ENCODE peak calls at places on chromosomes 2 and 18, in seven cellular contexts. One of them, this sample, is unnamed.
A peak's percentile ranks its signal among the peaks of the same experiment; 100 is the strongest.

GRCh38 chr18:7273301-7273911 is 42.5 kb downstream of the LRRC30 start:
- DNase-seq in OCI-LY7: no peak
- DNase-seq in lower lobe of right lung: peak; percentile 76
- DNase-seq in neural progenitor cell: peak; percentile 15
- DNase-seq in tibial artery: peak; percentile 85
- DNase-seq in PC-3: peak; percentile 91
- DNase-seq in pancreas: peak; percentile 23
- DNase-seq in this sample: no peak

GRCh38 chr2:69032336-69032735 is 19.4 kb downstream of the ANTXR1 start:
- DNase-seq in OCI-LY7: no peak
- DNase-seq in lower lobe of right lung: no peak
- DNase-seq in neural progenitor cell: no peak
- DNase-seq in tibial artery: no peak
- DNase-seq in PC-3: no peak
- DNase-seq in pancreas: no peak
- DNase-seq in this sample: no peak

GRCh38 chr2:96539215-96539920 is 2.8 kb downstream of the ARID5A start:
- DNase-seq in OCI-LY7: no peak
- DNase-seq in lower lobe of right lung: no peak
- DNase-seq in neural progenitor cell: no peak
- DNase-seq in tibial artery: peak; percentile 62
- DNase-seq in PC-3: no peak
- DNase-seq in pancreas: no peak
- DNase-seq in this sample: no peak

GRCh38 chr2:5673861-5674240 is 18.3 kb upstream of the SOX11 start:
- DNase-seq in OCI-LY7: no peak
- DNase-seq in lower lobe of right lung: no peak
- DNase-seq in neural progenitor cell: no peak
- DNase-seq in tibial artery: no peak
- DNase-seq in PC-3: no peak
- DNase-seq in pancreas: no peak
- DNase-seq in this sample: no peak

GRCh38 chr18:24989760-24990547 is 362.0 kb downstream of the ZNF521 start:
- DNase-seq in OCI-LY7: no peak
- DNase-seq in lower lobe of right lung: no peak
- DNase-seq in neural progenitor cell: no peak
- DNase-seq in tibial artery: no peak
- DNase-seq in PC-3: no peak
- DNase-seq in pancreas: no peak
- DNase-seq in this sample: no peak

GRCh38 chr2:158724803-158725271 is 70.3 kb upstream of the DAPL1 start:
- DNase-seq in OCI-LY7: no peak
- DNase-seq in lower lobe of right lung: no peak
- DNase-seq in neural progenitor cell: no peak
- DNase-seq in tibial artery: no peak
- DNase-seq in PC-3: peak; percentile 93
- DNase-seq in pancreas: peak; percentile 28
- DNase-seq in this sample: no peak

GRCh38 chr2:96485350-96485749 is 19.8 kb downstream of the NEURL3 start:
- DNase-seq in OCI-LY7: no peak
- DNase-seq in lower lobe of right lung: no peak
- DNase-seq in neural progenitor cell: no peak
- DNase-seq in tibial artery: no peak
- DNase-seq in PC-3: no peak
- DNase-seq in pancreas: no peak
- DNase-seq in this sample: no peak

GRCh38 chr2:54595999-54596903 is 127.2 kb upstream of the EML6 start:
- DNase-seq in OCI-LY7: no peak
- DNase-seq in lower lobe of right lung: no peak
- DNase-seq in neural progenitor cell: no peak
- DNase-seq in tibial artery: no peak
- DNase-seq in PC-3: no peak
- DNase-seq in pancreas: no peak
- DNase-seq in this sample: no peak

GRCh38 chr2:3604207-3604877 is 9.4 kb downstream of the COLEC11 start:
- DNase-seq in OCI-LY7: no peak
- DNase-seq in lower lobe of right lung: no peak
- DNase-seq in neural progenitor cell: no peak
- DNase-seq in tibial artery: no peak
- DNase-seq in PC-3: no peak
- DNase-seq in pancreas: no peak
- DNase-seq in this sample: no peak

GRCh38 chr2:197851451-197851850 is 47.1 kb downstream of the PLCL1 start:
- DNase-seq in OCI-LY7: no peak
- DNase-seq in lower lobe of right lung: no peak
- DNase-seq in neural progenitor cell: peak; percentile 37
- DNase-seq in tibial artery: no peak
- DNase-seq in PC-3: no peak
- DNase-seq in pancreas: no peak
- DNase-seq in this sample: no peak

GRCh38 chr2:108594982-108595464 is 60.8 kb downstream of the LIMS1 start:
- DNase-seq in OCI-LY7: no peak
- DNase-seq in lower lobe of right lung: no peak
- DNase-seq in neural progenitor cell: no peak
- DNase-seq in tibial artery: no peak
- DNase-seq in PC-3: peak; percentile 89
- DNase-seq in pancreas: no peak
- DNase-seq in this sample: no peak

GRCh38 chr18:22983175-22983574 is 50.0 kb downstream of the RBBP8 start:
- DNase-seq in OCI-LY7: peak; percentile 40
- DNase-seq in lower lobe of right lung: no peak
- DNase-seq in neural progenitor cell: peak; percentile 2
- DNase-seq in tibial artery: no peak
- DNase-seq in PC-3: peak; percentile 67
- DNase-seq in pancreas: no peak
- DNase-seq in this sample: no peak

GRCh38 chr2:224319756-224320155 is 82.2 kb downstream of the FAM124B start:
- DNase-seq in OCI-LY7: no peak
- DNase-seq in lower lobe of right lung: no peak
- DNase-seq in neural progenitor cell: no peak
- DNase-seq in tibial artery: no peak
- DNase-seq in PC-3: no peak
- DNase-seq in pancreas: no peak
- DNase-seq in this sample: no peak

GRCh38 chr2:183608747-183609146 is 484.5 kb downstream of the NUP35 start:
- DNase-seq in OCI-LY7: no peak
- DNase-seq in lower lobe of right lung: no peak
- DNase-seq in neural progenitor cell: no peak
- DNase-seq in tibial artery: no peak
- DNase-seq in PC-3: no peak
- DNase-seq in pancreas: no peak
- DNase-seq in this sample: no peak

GRCh38 chr2:182716665-182716990 is 571 bp downstream of the DNAJC10 start:
- DNase-seq in OCI-LY7: no peak
- DNase-seq in lower lobe of right lung: no peak
- DNase-seq in neural progenitor cell: no peak
- DNase-seq in tibial artery: no peak
- DNase-seq in PC-3: peak; percentile 31
- DNase-seq in pancreas: peak; percentile 32
- DNase-seq in this sample: no peak

GRCh38 chr2:9739508-9739907 is 103.8 kb upstream of the TAF1B start:
- DNase-seq in OCI-LY7: no peak
- DNase-seq in lower lobe of right lung: peak; percentile 58
- DNase-seq in neural progenitor cell: no peak
- DNase-seq in tibial artery: peak; percentile 77
- DNase-seq in PC-3: no peak
- DNase-seq in pancreas: no peak
- DNase-seq in this sample: peak; percentile 49

GRCh38 chr2:166106431-166107015 is 21.3 kb downstream of the SCN1A start:
- DNase-seq in OCI-LY7: peak; percentile 17
- DNase-seq in lower lobe of right lung: no peak
- DNase-seq in neural progenitor cell: peak; percentile 63
- DNase-seq in tibial artery: no peak
- DNase-seq in PC-3: peak; percentile 37
- DNase-seq in pancreas: no peak
- DNase-seq in this sample: no peak

GRCh38 chr2:135162377-135162776 is 110.3 kb downstream of the RAB3GAP1 start:
- DNase-seq in OCI-LY7: no peak
- DNase-seq in lower lobe of right lung: no peak
- DNase-seq in neural progenitor cell: no peak
- DNase-seq in tibial artery: no peak
- DNase-seq in PC-3: peak; percentile 82
- DNase-seq in pancreas: peak; percentile 47
- DNase-seq in this sample: no peak

GRCh38 chr2:202660796-202661195 is 26.0 kb downstream of the FAM117B start:
- DNase-seq in OCI-LY7: no peak
- DNase-seq in lower lobe of right lung: no peak
- DNase-seq in neural progenitor cell: no peak
- DNase-seq in tibial artery: no peak
- DNase-seq in PC-3: no peak
- DNase-seq in pancreas: no peak
- DNase-seq in this sample: no peak

GRCh38 chr2:208320686-208321085 is 54.6 kb downstream of the PIKFYVE start:
- DNase-seq in OCI-LY7: peak; percentile 15
- DNase-seq in lower lobe of right lung: no peak
- DNase-seq in neural progenitor cell: no peak
- DNase-seq in tibial artery: peak; percentile 91
- DNase-seq in PC-3: no peak
- DNase-seq in pancreas: no peak
- DNase-seq in this sample: no peak

DNA sequence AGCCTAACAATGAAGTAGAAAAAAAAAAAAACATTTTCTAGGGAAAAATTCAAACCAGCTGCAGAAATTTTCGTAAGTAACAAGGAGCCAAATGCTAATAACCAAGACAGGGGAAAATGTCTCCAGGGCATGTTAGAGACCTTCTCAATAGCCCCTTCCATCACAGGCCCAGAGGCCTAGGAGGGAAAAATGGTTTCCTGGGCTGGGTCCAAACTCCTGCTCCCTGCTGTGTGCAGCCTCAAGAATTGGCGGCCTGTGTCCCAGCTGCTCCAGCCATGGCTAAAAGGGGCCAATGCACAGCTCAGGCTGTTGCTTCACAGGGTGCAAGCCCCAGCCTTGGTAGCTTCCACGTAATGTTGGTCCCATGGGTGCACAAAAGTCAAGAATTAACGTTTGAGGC is 266.2 kb downstream of the ZEB2 start:
- DNase-seq in OCI-LY7: no peak
- DNase-seq in lower lobe of right lung: no peak
- DNase-seq in neural progenitor cell: no peak
- DNase-seq in tibial artery: no peak
- DNase-seq in PC-3: no peak
- DNase-seq in pancreas: no peak
- DNase-seq in this sample: no peak
- H3K9me3 ChIP-seq in OCI-LY7: peaks cover 45% of the 10 kb centered on the region
- H3K9me3 ChIP-seq in lower lobe of right lung: peaks cover 43% of the 10 kb centered on the region
- H3K9me3 ChIP-seq in neural progenitor cell: peaks cover 30% of the 10 kb centered on the region
- H3K9me3 ChIP-seq in tibial artery: peaks cover 28% of the 10 kb centered on the region
- H3K9me3 ChIP-seq in PC-3: no peaks in the 10 kb centered on the region
- H3K9me3 ChIP-seq in pancreas: no peaks in the 10 kb centered on the region
- H3K9me3 ChIP-seq in this sample: no peaks in the 10 kb centered on the region

GRCh38 chr2:177348735-177349693 is 43.6 kb upstream of the AGPS start:
- DNase-seq in OCI-LY7: no peak
- DNase-seq in lower lobe of right lung: no peak
- DNase-seq in neural progenitor cell: no peak
- DNase-seq in tibial artery: no peak
- DNase-seq in PC-3: no peak
- DNase-seq in pancreas: no peak
- DNase-seq in this sample: no peak

GRCh38 chr2:177355874-177356273 is 36.7 kb upstream of the AGPS start:
- DNase-seq in OCI-LY7: no peak
- DNase-seq in lower lobe of right lung: no peak
- DNase-seq in neural progenitor cell: no peak
- DNase-seq in tibial artery: no peak
- DNase-seq in PC-3: no peak
- DNase-seq in pancreas: no peak
- DNase-seq in this sample: no peak

GRCh38 chr2:177353084-177353483 is 39.5 kb upstream of the AGPS start:
- DNase-seq in OCI-LY7: no peak
- DNase-seq in lower lobe of right lung: no peak
- DNase-seq in neural progenitor cell: no peak
- DNase-seq in tibial artery: no peak
- DNase-seq in PC-3: no peak
- DNase-seq in pancreas: no peak
- DNase-seq in this sample: no peak

GRCh38 chr2:177348090-177348489 is 44.5 kb upstream of the AGPS start:
- DNase-seq in OCI-LY7: no peak
- DNase-seq in lower lobe of right lung: no peak
- DNase-seq in neural progenitor cell: no peak
- DNase-seq in tibial artery: no peak
- DNase-seq in PC-3: no peak
- DNase-seq in pancreas: no peak
- DNase-seq in this sample: no peak

DNA sequence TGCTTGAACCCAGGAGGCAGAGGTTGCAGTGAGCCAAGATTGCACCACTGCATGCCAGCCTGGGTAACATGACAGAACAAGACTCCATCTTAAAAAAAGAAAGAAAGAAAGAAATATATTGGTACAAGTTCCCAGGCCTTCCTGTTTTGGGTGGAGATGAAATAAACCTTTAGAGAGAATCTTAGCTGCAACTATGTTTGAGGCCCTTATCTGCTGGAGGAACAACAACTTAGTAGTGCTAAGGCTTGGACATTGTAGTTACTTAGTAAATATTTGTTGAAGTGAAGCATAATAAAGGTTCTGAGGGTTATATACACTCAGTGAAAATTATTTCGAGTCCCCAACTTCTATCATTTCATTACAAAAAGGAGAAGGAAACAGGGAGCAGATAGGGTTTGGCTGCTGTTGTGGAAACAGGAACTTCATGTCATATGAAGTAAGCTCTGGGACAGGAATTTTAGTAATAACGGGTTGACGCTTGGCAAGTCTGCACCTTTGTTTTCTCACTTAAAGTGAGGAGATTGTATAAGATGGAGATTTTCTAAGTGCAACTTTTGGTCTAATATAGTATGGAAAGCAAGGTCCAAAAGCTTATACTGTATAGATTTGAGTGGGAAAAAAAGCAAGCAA is 40.0 kb upstream of the AGPS start:
- DNase-seq in OCI-LY7: no peak
- DNase-seq in lower lobe of right lung: no peak
- DNase-seq in neural progenitor cell: no peak
- DNase-seq in tibial artery: no peak
- DNase-seq in PC-3: no peak
- DNase-seq in pancreas: no peak
- DNase-seq in this sample: no peak
- H3K27ac ChIP-seq in OCI-LY7: no peak overlapping the region
- H3K27ac ChIP-seq in lower lobe of right lung: peak overlapping the region; percentile 39
- H3K27ac ChIP-seq in neural progenitor cell: no peak overlapping the region
- H3K27ac ChIP-seq in tibial artery: peak overlapping the region; percentile 55
- H3K27ac ChIP-seq in PC-3: no peak overlapping the region
- H3K27ac ChIP-seq in pancreas: peak overlapping the region; percentile 17
- H3K27ac ChIP-seq in this sample: no peak overlapping the region

GRCh38 chr18:78621141-78621540 is 358.5 kb upstream of the SALL3 start:
- DNase-seq in OCI-LY7: no peak
- DNase-seq in lower lobe of right lung: no peak
- DNase-seq in neural progenitor cell: no peak
- DNase-seq in tibial artery: no peak
- DNase-seq in PC-3: no peak
- DNase-seq in pancreas: no peak
- DNase-seq in this sample: no peak
- H3K9me3 ChIP-seq in OCI-LY7: no peaks in the 10 kb centered on the region
- H3K9me3 ChIP-seq in lower lobe of right lung: peaks cover 7% of the 10 kb centered on the region
- H3K9me3 ChIP-seq in neural progenitor cell: no peaks in the 10 kb centered on the region
- H3K9me3 ChIP-seq in tibial artery: peaks cover 10% of the 10 kb centered on the region
- H3K9me3 ChIP-seq in PC-3: no peaks in the 10 kb centered on the region
- H3K9me3 ChIP-seq in pancreas: no peaks in the 10 kb centered on the region
- H3K9me3 ChIP-seq in this sample: no peaks in the 10 kb centered on the region

DNA sequence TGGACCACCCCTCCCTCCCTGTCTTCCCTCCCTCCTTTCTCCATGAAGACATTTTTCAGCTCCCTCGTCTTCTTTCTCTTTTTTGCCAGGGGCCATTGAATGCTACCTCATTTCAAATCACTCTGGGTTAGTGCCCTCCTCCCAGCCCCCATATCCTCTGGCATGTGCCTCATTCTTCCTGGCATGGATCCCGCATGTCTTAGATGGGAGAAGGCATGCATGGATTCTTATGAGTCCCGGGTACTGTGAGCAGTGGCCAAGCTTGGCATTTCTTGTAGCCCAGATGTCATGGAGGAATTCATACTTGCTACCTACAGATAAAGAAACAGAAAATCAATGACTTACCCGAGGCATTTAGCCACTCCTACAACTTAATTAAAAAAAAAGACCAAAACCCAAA is 9.0 kb upstream of the HAAO start:
- DNase-seq in OCI-LY7: no peak
- DNase-seq in lower lobe of right lung: no peak
- DNase-seq in neural progenitor cell: no peak
- DNase-seq in tibial artery: no peak
- DNase-seq in PC-3: peak; percentile 16
- DNase-seq in pancreas: no peak
- DNase-seq in this sample: no peak
- H3K27ac ChIP-seq in OCI-LY7: no peak overlapping the region
- H3K27ac ChIP-seq in lower lobe of right lung: no peak overlapping the region
- H3K27ac ChIP-seq in neural progenitor cell: no peak overlapping the region
- H3K27ac ChIP-seq in tibial artery: peak overlapping the region; percentile 3
- H3K27ac ChIP-seq in PC-3: no peak overlapping the region
- H3K27ac ChIP-seq in pancreas: no peak overlapping the region
- H3K27ac ChIP-seq in this sample: no peak overlapping the region

This sample was measured in CD8-positive, alpha-beta T cell.